ENCODE peak calls at places on chromosomes 6 and 20, in six cellular contexts. L is activated CD8-positive, alpha-beta memory T cell treated with anti-CD3 and anti-CD28 coated beads, Interleukin-2, amount 50 U/mL, for 4 hours; D is effector memory CD4-positive, alpha-beta T cell; I is activated T-cell treated with anti-CD3 and anti-CD28 coated beads, Interleukin-2, amount 50 U/mL, for 48 hours; F is erythroblast; J is CD8-positive, alpha-beta T cell. Y is an unnamed sample.

GRCh38 chr6:143139239-143139784 is 78.6 kb downstream of the AIG1 start:
- DNase-seq in F (no peak), L (no peak), D (no peak), I (peak; percentile 28), J (no peak), Y (no peak)

GRCh38 chr20:10263385-10264165 is 44.9 kb downstream of the SNAP25 start:
- DNase-seq in F (no peak), J (no peak), I (no peak), L (no peak), D (no peak), Y (no peak)

GRCh38 chr6:51842487-51843469 is 244.6 kb downstream of the PKHD1 start:
- DNase-seq in F (no peak), L (no peak), J (no peak), D (no peak), I (no peak), Y (no peak)

GRCh38 chr6:38508894-38509293 is 130.8 kb downstream of the BTBD9 start:
- DNase-seq in D (no peak), I (no peak), F (no peak), J (no peak), L (no peak), Y (no peak)

GRCh38 chr6:17877196-17877889 is 110.1 kb downstream of the KIF13A start:
- DNase-seq in I (no peak), L (no peak), F (no peak), J (no peak), D (no peak), Y (no peak)

GRCh38 chr6:33757113-33757512 is 10.4 kb upstream of the IP6K3 start:
- DNase-seq in F (no peak), I (no peak), J (no peak), L (no peak), D (no peak), Y (no peak)

GRCh38 chr6:2450546-2450945 is 205.1 kb upstream of the GMDS start:
- DNase-seq in F (no peak), D (no peak), J (no peak), I (no peak), L (no peak), Y (no peak)

GRCh38 chr6:33691456-33692077 is 19.9 kb downstream of the UQCC2 start:
- DNase-seq in J (no peak), L (no peak), I (no peak), F (no peak), D (no peak), Y (no peak)

GRCh38 chr6:55276745-55277627 is 50.3 kb upstream of the GFRAL start:
- DNase-seq in D (no peak), L (no peak), J (no peak), F (peak; percentile 51), I (no peak), Y (no peak)

GRCh38 chr6:135347887-135348286 is 149.7 kb downstream of the AHI1 start:
- DNase-seq in F (no peak), L (no peak), I (no peak), D (no peak), J (no peak), Y (no peak)

GRCh38 chr6:28206527-28207243 is 18.4 kb upstream of the ZSCAN9 start:
- DNase-seq in F (no peak), I (no peak), J (no peak), L (no peak), D (no peak), Y (no peak)

GRCh38 chr20:5297280-5298004 is 19.3 kb downstream of the PROKR2 start:
- DNase-seq in L (no peak), J (no peak), D (no peak), I (no peak), F (no peak), Y (no peak)

GRCh38 chr6:127182501-127182900 is 64.0 kb downstream of the RSPO3 start:
- DNase-seq in I (no peak), F (no peak), L (no peak), J (no peak), D (no peak), Y (no peak)

GRCh38 chr6:134774244-134774643 is 175.7 kb downstream of the ALDH8A1 start:
- DNase-seq in J (no peak), D (no peak), I (no peak), F (no peak), L (no peak), Y (no peak)

GRCh38 chr20:8876381-8876780 is 192.5 kb upstream of the PLCB4 start:
- DNase-seq in J (no peak), F (no peak), L (no peak), I (no peak), D (no peak), Y (no peak)

GRCh38 chr6:67009818-67010217 is 1302.8 kb upstream of the EYS start:
- DNase-seq in D (no peak), I (no peak), F (no peak), L (no peak), J (no peak), Y (no peak)

GRCh38 chr6:13470240-13471140 is 16.9 kb downstream of the GFOD1 start:
- DNase-seq in F (no peak), L (no peak), J (no peak), D (no peak), I (no peak), Y (no peak)

GRCh38 chr6:159973951-159974350 is 5.1 kb downstream of the IGF2R start:
- DNase-seq in J (no peak), D (no peak), L (no peak), I (no peak), F (peak; percentile 67), Y (no peak)

GRCh38 chr6:84582997-84583396 is 181.4 kb downstream of the TBX18 start:
- DNase-seq in F (no peak), J (no peak), I (no peak), L (no peak), D (no peak), Y (no peak)

GRCh38 chr20:25356294-25356933 is 34.2 kb downstream of the ABHD12 start:
- DNase-seq in D (no peak), F (no peak), L (no peak), I (no peak), J (no peak), Y (no peak)

GRCh38 chr6:3009930-3010329 is 10.2 kb downstream of the NQO2 start:
- DNase-seq in I (no peak), J (no peak), L (no peak), D (no peak), F (no peak), Y (no peak)

GRCh38 chr20:31720486-31721407 is 1.9 kb downstream of the BCL2L1 start:
- DNase-seq in F (peak; percentile 81), D (no peak), L (peak; percentile 33), I (peak; percentile 61), J (peak; percentile 23), Y (no peak)

GRCh38 chr6:65623569-65623968 is 83.5 kb downstream of the EYS start:
- DNase-seq in D (no peak), I (no peak), F (no peak), L (no peak), J (no peak), Y (no peak)

GRCh38 chr20:9027626-9028025 is 41.3 kb upstream of the PLCB4 start:
- DNase-seq in F (no peak), D (no peak), I (no peak), J (no peak), L (no peak), Y (no peak)

GRCh38 chr20:62400021-62400420 is 7.1 kb downstream of the CABLES2 start:
- DNase-seq in I (no peak), D (no peak), J (no peak), L (no peak), F (no peak), Y (no peak)

GRCh38 chr20:23048283-23049200 is 930 bp downstream of the THBD start:
- DNase-seq in J (no peak), F (peak; percentile 88), I (peak; percentile 51), L (no peak), D (no peak), Y (peak; percentile 75)

GRCh38 chr6:43187821-43188220 is 5.8 kb downstream of the CUL9 start:
- DNase-seq in D (no peak), L (no peak), I (no peak), J (no peak), F (no peak), Y (no peak)

GRCh38 chr6:47102331-47102730 is 60.2 kb upstream of the ADGRF1 start:
- DNase-seq in F (no peak), I (no peak), L (no peak), D (no peak), J (no peak), Y (no peak)

GRCh38 chr6:93917216-93917615 is 497.9 kb upstream of the EPHA7 start:
- DNase-seq in I (no peak), L (no peak), J (no peak), D (no peak), F (no peak), Y (no peak)

GRCh38 chr6:165895421-165896165 is 232.6 kb upstream of the PDE10A start:
- DNase-seq in L (no peak), I (no peak), F (no peak), D (no peak), J (no peak), Y (no peak)

GRCh38 chr6:152575621-152576150 is 61.5 kb downstream of the SYNE1 start:
- DNase-seq in F (no peak), D (no peak), J (no peak), L (no peak), I (no peak), Y (no peak)

GRCh38 chr20:53642196-53643030 is 48.8 kb upstream of the ZNF217 start:
- DNase-seq in J (peak; percentile 49), F (peak; percentile 71), I (peak; percentile 46), L (peak; percentile 34), D (peak; percentile 35), Y (no peak)

GRCh38 chr6:37665309-37665708 is 32.4 kb downstream of the MDGA1 start:
- DNase-seq in F (no peak), D (no peak), L (no peak), J (no peak), I (no peak), Y (no peak)

GRCh38 chr6:118562959-118563358 is 14.9 kb downstream of the PLN start:
- DNase-seq in F (no peak), L (no peak), J (no peak), I (no peak), D (no peak), Y (no peak)

GRCh38 chr6:90204327-90204726 is 92.3 kb downstream of the BACH2 start:
- DNase-seq in D (no peak), J (no peak), I (no peak), L (no peak), F (peak; percentile 11), Y (no peak)

GRCh38 chr6:155174576-155175174 is 89.1 kb upstream of the CLDN20 start:
- DNase-seq in L (peak; percentile 39), D (peak; percentile 24), F (peak; percentile 62), I (peak; percentile 65), J (peak; percentile 38), Y (no peak)